ENCODE peak calls at places on chromosome 19, in four cellular contexts. J is cardiac muscle cell, Z is HCEC 1CT, V is body of pancreas. O is an unnamed sample.
A peak's percentile ranks its signal among the peaks of the same experiment; 100 is the strongest.

GRCh38 chr19:58368561-58369360 is 6.2 kb upstream of the ZNF497 start:
- DNase-seq in J (no peak), Z (no peak), V (no peak), O (no peak)

GRCh38 chr19:20999731-21000352 is 20.6 kb upstream of the ZNF430 start:
- DNase-seq in Z (no peak), V (peak; percentile 90), J (peak; percentile 94), O (peak; percentile 85)

GRCh38 chr19:42254083-42254849 is 662 bp downstream of the ERF start:
- DNase-seq in J (peak; percentile 66), Z (peak; percentile 50), V (peak; percentile 82), O (peak; percentile 84)

GRCh38 chr19:53870485-53870844 is 2.8 kb downstream of the MYADM start:
- DNase-seq in Z (no peak), V (peak; percentile 51), J (no peak), O (no peak)

GRCh38 chr19:38711726-38712153 is 32.5 kb downstream of the CAPN12 start:
- DNase-seq in J (peak; percentile 75), V (peak; percentile 55), Z (peak; percentile 90), O (no peak)

GRCh38 chr19:17841810-17842662 is 5.7 kb downstream of the JAK3 start:
- DNase-seq in J (peak; percentile 93), Z (peak; percentile 75), V (peak; percentile 78), O (peak; percentile 48)

GRCh38 chr19:49682274-49682673 is 5.2 kb downstream of the PRMT1 start:
- DNase-seq in J (no peak), V (peak; percentile 1), Z (no peak), O (no peak)

GRCh38 chr19:46068345-46069258 is 27.8 kb upstream of the IGFL4 start:
- DNase-seq in V (no peak), J (peak; percentile 92), Z (peak; percentile 93), O (no peak)

GRCh38 chr19:18488403-18488723 is 33.5 kb downstream of the ELL start:
- DNase-seq in V (no peak), Z (peak; percentile 50), J (no peak), O (no peak)

GRCh38 chr19:49151339-49152217 is 3.6 kb downstream of the HRC start:
- DNase-seq in V (peak; percentile 95), J (peak; percentile 53), Z (peak; percentile 23), O (peak; percentile 12)

GRCh38 chr19:17441241-17442135 is 7.0 kb downstream of the TMEM221 start:
- DNase-seq in J (peak; percentile 41), Z (no peak), V (peak; percentile 14), O (no peak)

GRCh38 chr19:48806518-48806817 is 4.4 kb downstream of the BCAT2 start:
- DNase-seq in Z (no peak), V (no peak), J (no peak), O (peak; percentile 32)

GRCh38 chr19:29260477-29261317 is 47.7 kb upstream of the UQCRFS1 start:
- DNase-seq in V (no peak), Z (no peak), J (peak; percentile 40), O (no peak)

GRCh38 chr19:7869453-7869909 is 4.7 kb downstream of the PRR36 start:
- DNase-seq in V (peak; percentile 65), Z (no peak), J (peak; percentile 40), O (no peak)

GRCh38 chr19:58558623-58559274 is 338 bp upstream of the UBE2M start:
- DNase-seq in J (peak; percentile 99), Z (peak; percentile 97), V (peak; percentile 99), O (no peak)